ENCODE peak calls at places on chromosomes 3 and 15, in nine cellular contexts. One of them, this sample, is unnamed. For H3K4me1, the result is how much of the 10 kb centered on the place peaks cover.

GRCh38 chr15:70061086-70061370 is 36.7 kb downstream of the TLE3 start:
- DNase-seq in fibroblast of lung: peak
- DNase-seq in neural progenitor cell: no peak
- DNase-seq in spleen: no peak
- DNase-seq in heart right ventricle: no peak
- DNase-seq in psoas muscle: no peak
- DNase-seq in mesendoderm: no peak
- DNase-seq in iPS DF 6.9: no peak
- DNase-seq in CD8-positive, alpha-beta memory T cell: no peak
- DNase-seq in this sample: no peak

GRCh38 chr3:154090116-154090420 is 31.1 kb upstream of the ARHGEF26 start:
- DNase-seq in psoas muscle: no peak
- DNase-seq in neural progenitor cell: no peak
- DNase-seq in fibroblast of lung: no peak
- DNase-seq in heart right ventricle: no peak
- DNase-seq in iPS DF 6.9: no peak
- DNase-seq in mesendoderm: peak
- DNase-seq in spleen: no peak
- DNase-seq in CD8-positive, alpha-beta memory T cell: no peak
- DNase-seq in this sample: no peak

GRCh38 chr3:103499132-103499885 is 1064.5 kb downstream of the ZPLD1 start:
- DNase-seq in iPS DF 6.9: no peak
- DNase-seq in spleen: no peak
- DNase-seq in neural progenitor cell: no peak
- DNase-seq in fibroblast of lung: peak
- DNase-seq in heart right ventricle: no peak
- DNase-seq in CD8-positive, alpha-beta memory T cell: no peak
- DNase-seq in psoas muscle: no peak
- DNase-seq in mesendoderm: no peak
- DNase-seq in this sample: no peak

GRCh38 chr15:37891754-37892368 is 42.6 kb upstream of the TMCO5A start:
- DNase-seq in psoas muscle: no peak
- DNase-seq in neural progenitor cell: peak
- DNase-seq in mesendoderm: peak
- DNase-seq in CD8-positive, alpha-beta memory T cell: no peak
- DNase-seq in iPS DF 6.9: peak
- DNase-seq in heart right ventricle: no peak
- DNase-seq in spleen: no peak
- DNase-seq in fibroblast of lung: peak
- DNase-seq in this sample: no peak

GRCh38 chr3:109642042-109642441 is 304.7 kb upstream of the DPPA4 start:
- DNase-seq in heart right ventricle: no peak
- DNase-seq in neural progenitor cell: no peak
- DNase-seq in spleen: no peak
- DNase-seq in iPS DF 6.9: no peak
- DNase-seq in fibroblast of lung: peak
- DNase-seq in mesendoderm: no peak
- DNase-seq in psoas muscle: no peak
- DNase-seq in CD8-positive, alpha-beta memory T cell: no peak
- DNase-seq in this sample: no peak

GRCh38 chr3:133863865-133864264 is 31.8 kb downstream of the RAB6B start:
- DNase-seq in spleen: no peak
- DNase-seq in mesendoderm: no peak
- DNase-seq in heart right ventricle: no peak
- DNase-seq in iPS DF 6.9: no peak
- DNase-seq in CD8-positive, alpha-beta memory T cell: no peak
- DNase-seq in psoas muscle: no peak
- DNase-seq in neural progenitor cell: no peak
- DNase-seq in fibroblast of lung: no peak
- DNase-seq in this sample: no peak

GRCh38 chr3:53700441-53700840 is 145.8 kb downstream of the CHDH start:
- DNase-seq in spleen: no peak
- DNase-seq in neural progenitor cell: no peak
- DNase-seq in psoas muscle: no peak
- DNase-seq in mesendoderm: no peak
- DNase-seq in heart right ventricle: no peak
- DNase-seq in CD8-positive, alpha-beta memory T cell: no peak
- DNase-seq in iPS DF 6.9: no peak
- DNase-seq in fibroblast of lung: no peak
- DNase-seq in this sample: no peak

GRCh38 chr3:43095370-43095769 is 10.5 kb downstream of the POMGNT2 start:
- DNase-seq in psoas muscle: no peak
- DNase-seq in iPS DF 6.9: no peak
- DNase-seq in spleen: no peak
- DNase-seq in mesendoderm: no peak
- DNase-seq in heart right ventricle: no peak
- DNase-seq in neural progenitor cell: no peak
- DNase-seq in fibroblast of lung: no peak
- DNase-seq in CD8-positive, alpha-beta memory T cell: no peak
- DNase-seq in this sample: no peak

GRCh38 chr3:9866639-9867038 is 13.4 kb downstream of the CIDEC start:
- DNase-seq in spleen: no peak
- DNase-seq in psoas muscle: no peak
- DNase-seq in neural progenitor cell: no peak
- DNase-seq in heart right ventricle: no peak
- DNase-seq in iPS DF 6.9: no peak
- DNase-seq in CD8-positive, alpha-beta memory T cell: no peak
- DNase-seq in mesendoderm: no peak
- DNase-seq in fibroblast of lung: peak
- DNase-seq in this sample: no peak

GRCh38 chr3:67624687-67625086 is 29.7 kb downstream of the SUCLG2 start:
- DNase-seq in fibroblast of lung: no peak
- DNase-seq in CD8-positive, alpha-beta memory T cell: no peak
- DNase-seq in heart right ventricle: no peak
- DNase-seq in iPS DF 6.9: no peak
- DNase-seq in mesendoderm: no peak
- DNase-seq in neural progenitor cell: no peak
- DNase-seq in psoas muscle: no peak
- DNase-seq in spleen: no peak
- DNase-seq in this sample: no peak

GRCh38 chr3:180278583-180279188 is 241.9 kb upstream of the PEX5L start:
- DNase-seq in CD8-positive, alpha-beta memory T cell: no peak
- DNase-seq in mesendoderm: no peak
- DNase-seq in spleen: no peak
- DNase-seq in psoas muscle: no peak
- DNase-seq in heart right ventricle: no peak
- DNase-seq in neural progenitor cell: no peak
- DNase-seq in fibroblast of lung: no peak
- DNase-seq in iPS DF 6.9: no peak
- DNase-seq in this sample: no peak

GRCh38 chr15:66955871-66956585 is 109.4 kb upstream of the SMAD3 start:
- DNase-seq in mesendoderm: peak
- DNase-seq in neural progenitor cell: no peak
- DNase-seq in fibroblast of lung: peak
- DNase-seq in CD8-positive, alpha-beta memory T cell: no peak
- DNase-seq in spleen: no peak
- DNase-seq in iPS DF 6.9: no peak
- DNase-seq in heart right ventricle: no peak
- DNase-seq in psoas muscle: no peak
- DNase-seq in this sample: peak

GRCh38 chr15:75198560-75199346 is 2.9 kb upstream of the C15orf39 start:
- DNase-seq in psoas muscle: no peak
- DNase-seq in mesendoderm: peak
- DNase-seq in neural progenitor cell: peak
- DNase-seq in fibroblast of lung: peak
- DNase-seq in CD8-positive, alpha-beta memory T cell: peak
- DNase-seq in heart right ventricle: no peak
- DNase-seq in iPS DF 6.9: no peak
- DNase-seq in spleen: no peak
- DNase-seq in this sample: no peak

GRCh38 chr15:75201609-75202250 is at the start of gene C15orf39:
- DNase-seq in iPS DF 6.9: no peak
- DNase-seq in fibroblast of lung: peak
- DNase-seq in psoas muscle: peak
- DNase-seq in spleen: peak
- DNase-seq in CD8-positive, alpha-beta memory T cell: peak
- DNase-seq in mesendoderm: peak
- DNase-seq in neural progenitor cell: peak
- DNase-seq in heart right ventricle: peak
- DNase-seq in this sample: peak

GRCh38 chr15:75200765-75201608 is 695 bp upstream of the C15orf39 start:
- DNase-seq in neural progenitor cell: peak
- DNase-seq in mesendoderm: peak
- DNase-seq in CD8-positive, alpha-beta memory T cell: no peak
- DNase-seq in spleen: peak
- DNase-seq in iPS DF 6.9: no peak
- DNase-seq in fibroblast of lung: peak
- DNase-seq in psoas muscle: no peak
- DNase-seq in heart right ventricle: peak
- DNase-seq in this sample: no peak

GRCh38 chr15:75199347-75199976 is 2.2 kb upstream of the C15orf39 start:
- DNase-seq in neural progenitor cell: no peak
- DNase-seq in heart right ventricle: no peak
- DNase-seq in iPS DF 6.9: no peak
- DNase-seq in spleen: no peak
- DNase-seq in mesendoderm: no peak
- DNase-seq in fibroblast of lung: no peak
- DNase-seq in CD8-positive, alpha-beta memory T cell: no peak
- DNase-seq in psoas muscle: no peak
- DNase-seq in this sample: no peak

GRCh38 chr15:75200391-75200764 is 1.3 kb upstream of the C15orf39 start:
- DNase-seq in mesendoderm: no peak
- DNase-seq in fibroblast of lung: no peak
- DNase-seq in iPS DF 6.9: no peak
- DNase-seq in neural progenitor cell: no peak
- DNase-seq in psoas muscle: no peak
- DNase-seq in CD8-positive, alpha-beta memory T cell: no peak
- DNase-seq in spleen: no peak
- DNase-seq in heart right ventricle: no peak
- DNase-seq in this sample: no peak
- H3K4me1 ChIP-seq in mesendoderm: under half
- H3K4me1 ChIP-seq in fibroblast of lung: under half
- H3K4me1 ChIP-seq in iPS DF 6.9: under half
- H3K4me1 ChIP-seq in neural progenitor cell: under half
- H3K4me1 ChIP-seq in psoas muscle: under half
- H3K4me1 ChIP-seq in CD8-positive, alpha-beta memory T cell: under half
- H3K4me1 ChIP-seq in spleen: under half
- H3K4me1 ChIP-seq in heart right ventricle: half or more
- H3K4me1 ChIP-seq in this sample: under half

GRCh38 chr15:90049666-90050604 is 48.8 kb downstream of the ZNF710 start:
- DNase-seq in psoas muscle: peak
- DNase-seq in heart right ventricle: no peak
- DNase-seq in mesendoderm: no peak
- DNase-seq in spleen: no peak
- DNase-seq in iPS DF 6.9: no peak
- DNase-seq in neural progenitor cell: no peak
- DNase-seq in CD8-positive, alpha-beta memory T cell: peak
- DNase-seq in fibroblast of lung: no peak
- DNase-seq in this sample: no peak
- H3K4me1 ChIP-seq in psoas muscle: under half
- H3K4me1 ChIP-seq in heart right ventricle: under half
- H3K4me1 ChIP-seq in mesendoderm: under half
- H3K4me1 ChIP-seq in spleen: under half
- H3K4me1 ChIP-seq in iPS DF 6.9: under half
- H3K4me1 ChIP-seq in neural progenitor cell: under half
- H3K4me1 ChIP-seq in CD8-positive, alpha-beta memory T cell: under half
- H3K4me1 ChIP-seq in fibroblast of lung: under half
- H3K4me1 ChIP-seq in this sample: under half

DNA sequence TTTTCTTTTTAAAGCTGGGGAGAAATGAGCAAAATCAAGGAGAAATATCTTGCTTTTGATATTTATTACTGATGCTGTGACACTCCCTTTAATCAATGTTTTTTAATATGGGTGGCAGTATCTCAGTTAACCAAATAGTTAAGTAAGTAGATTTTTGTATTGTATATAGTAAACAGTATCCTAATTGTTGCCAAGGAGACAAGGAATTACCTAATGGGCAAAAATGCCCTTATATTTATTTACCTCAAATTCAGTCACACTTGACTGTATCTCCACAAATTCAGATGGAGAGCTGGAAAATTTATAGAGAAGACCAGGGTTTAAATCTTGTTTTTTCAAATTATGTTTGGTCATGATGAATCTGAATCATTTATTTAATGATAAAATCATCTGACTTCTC is 3.6 kb upstream of the CHD2 start:
- DNase-seq in psoas muscle: no peak
- DNase-seq in CD8-positive, alpha-beta memory T cell: no peak
- DNase-seq in mesendoderm: no peak
- DNase-seq in neural progenitor cell: no peak
- DNase-seq in iPS DF 6.9: no peak
- DNase-seq in spleen: no peak
- DNase-seq in heart right ventricle: no peak
- DNase-seq in fibroblast of lung: no peak
- DNase-seq in this sample: no peak
- H3K4me1 ChIP-seq in psoas muscle: under half
- H3K4me1 ChIP-seq in CD8-positive, alpha-beta memory T cell: half or more
- H3K4me1 ChIP-seq in mesendoderm: under half
- H3K4me1 ChIP-seq in neural progenitor cell: under half
- H3K4me1 ChIP-seq in iPS DF 6.9: under half
- H3K4me1 ChIP-seq in spleen: half or more
- H3K4me1 ChIP-seq in heart right ventricle: under half
- H3K4me1 ChIP-seq in fibroblast of lung: under half
- H3K4me1 ChIP-seq in this sample: under half

GRCh38 chr3:197338586-197338985 is 40.2 kb upstream of the DLG1 start:
- DNase-seq in CD8-positive, alpha-beta memory T cell: no peak
- DNase-seq in mesendoderm: no peak
- DNase-seq in heart right ventricle: no peak
- DNase-seq in iPS DF 6.9: no peak
- DNase-seq in neural progenitor cell: no peak
- DNase-seq in spleen: no peak
- DNase-seq in fibroblast of lung: no peak
- DNase-seq in psoas muscle: no peak
- DNase-seq in this sample: no peak

GRCh38 chr3:197336348-197336747 is 37.9 kb upstream of the DLG1 start:
- DNase-seq in psoas muscle: no peak
- DNase-seq in iPS DF 6.9: no peak
- DNase-seq in fibroblast of lung: no peak
- DNase-seq in mesendoderm: no peak
- DNase-seq in CD8-positive, alpha-beta memory T cell: no peak
- DNase-seq in heart right ventricle: no peak
- DNase-seq in neural progenitor cell: no peak
- DNase-seq in spleen: no peak
- DNase-seq in this sample: no peak

GRCh38 chr3:197337656-197338055 is 39.2 kb upstream of the DLG1 start:
- DNase-seq in heart right ventricle: no peak
- DNase-seq in iPS DF 6.9: no peak
- DNase-seq in spleen: no peak
- DNase-seq in psoas muscle: no peak
- DNase-seq in fibroblast of lung: peak
- DNase-seq in CD8-positive, alpha-beta memory T cell: no peak
- DNase-seq in neural progenitor cell: no peak
- DNase-seq in mesendoderm: no peak
- DNase-seq in this sample: no peak

GRCh38 chr3:197335428-197336132 is 37.2 kb upstream of the DLG1 start:
- DNase-seq in CD8-positive, alpha-beta memory T cell: no peak
- DNase-seq in spleen: no peak
- DNase-seq in neural progenitor cell: no peak
- DNase-seq in heart right ventricle: no peak
- DNase-seq in fibroblast of lung: peak
- DNase-seq in iPS DF 6.9: no peak
- DNase-seq in psoas muscle: peak
- DNase-seq in mesendoderm: no peak
- DNase-seq in this sample: peak

DNA sequence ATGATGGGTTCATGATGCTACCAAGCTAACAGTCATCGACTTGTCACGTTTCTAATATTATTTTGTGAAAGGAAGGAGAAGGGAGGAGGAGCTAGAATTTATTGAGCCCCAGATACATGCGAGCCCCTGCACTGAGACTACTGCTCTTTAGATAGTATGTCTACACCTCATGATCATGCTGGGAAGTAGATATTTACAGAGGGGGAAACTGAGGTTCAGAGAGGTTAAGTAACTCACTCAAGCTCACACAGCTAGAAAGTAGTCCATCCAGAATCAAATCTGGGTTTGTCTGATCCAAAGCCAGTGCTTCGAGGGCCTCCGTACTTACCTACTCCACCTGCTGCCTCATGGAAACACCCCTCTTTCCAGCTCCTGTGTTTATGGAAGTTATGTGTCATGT is 38.8 kb upstream of the DLG1 start:
- DNase-seq in heart right ventricle: no peak
- DNase-seq in CD8-positive, alpha-beta memory T cell: no peak
- DNase-seq in psoas muscle: no peak
- DNase-seq in neural progenitor cell: no peak
- DNase-seq in fibroblast of lung: no peak
- DNase-seq in iPS DF 6.9: no peak
- DNase-seq in spleen: no peak
- DNase-seq in mesendoderm: no peak
- DNase-seq in this sample: peak
- H3K4me1 ChIP-seq in heart right ventricle: under half
- H3K4me1 ChIP-seq in CD8-positive, alpha-beta memory T cell: under half
- H3K4me1 ChIP-seq in psoas muscle: under half
- H3K4me1 ChIP-seq in neural progenitor cell: under half
- H3K4me1 ChIP-seq in fibroblast of lung: under half
- H3K4me1 ChIP-seq in iPS DF 6.9: under half
- H3K4me1 ChIP-seq in spleen: under half
- H3K4me1 ChIP-seq in mesendoderm: under half
- H3K4me1 ChIP-seq in this sample: under half